ENCODE peak calls at places on chromosomes 7 and 10, in five cellular contexts. J is endothelial cell of umbilical vein, V is A549, F is lower leg skin, D is K562. B is an unnamed sample.

GRCh38 chr10:60465801-60466200 is 76.1 kb upstream of the ANK3 start:
- DNase-seq in F (no peak), J (no peak), D (no peak), V (no peak), B (no peak)

GRCh38 chr7:3412871-3413270 is 111.8 kb downstream of the SDK1 start:
- DNase-seq in J (no peak), F (no peak), V (no peak), D (no peak), B (no peak)

GRCh38 chr7:101218236-101219130 is 518 bp downstream of the ZNHIT1 start:
- DNase-seq in J (no peak), V (no peak), D (no peak), F (no peak), B (no peak)

GRCh38 chr7:46996972-46997371 is 584.9 kb downstream of the TNS3 start:
- DNase-seq in J (no peak), V (no peak), D (no peak), F (no peak), B (no peak)

GRCh38 chr10:90222372-90222771 is 521.0 kb downstream of the KIF20B start:
- DNase-seq in F (no peak), V (no peak), J (peak), D (no peak), B (no peak)

GRCh38 chr10:44983895-44984278 is 5.3 kb upstream of the DEPP1 start:
- DNase-seq in D (no peak), J (no peak), F (no peak), V (no peak), B (no peak)

GRCh38 chr7:122301858-122302745 is 2.4 kb downstream of the FEZF1 start:
- DNase-seq in J (no peak), F (no peak), V (no peak), D (no peak), B (no peak)

GRCh38 chr7:5552123-5552522 is 128.5 kb upstream of the TNRC18 start:
- DNase-seq in D (peak), V (no peak), F (no peak), J (no peak), B (no peak)

GRCh38 chr10:74745449-74745848 is 81.0 kb upstream of the KAT6B start:
- DNase-seq in V (no peak), D (no peak), J (no peak), F (no peak), B (no peak)

GRCh38 chr7:30451539-30452277 is 26.9 kb downstream of the NOD1 start:
- DNase-seq in V (no peak), J (no peak), D (no peak), F (no peak), B (no peak)

GRCh38 chr10:69061305-69062161 is 26.4 kb upstream of the SRGN start:
- DNase-seq in D (peak), J (peak), V (peak), F (peak), B (peak)

GRCh38 chr10:110502851-110503301 is 5.2 kb downstream of the DUSP5 start:
- DNase-seq in F (peak), J (peak), V (no peak), D (no peak), B (peak)

GRCh38 chr7:44384586-44385383 is 59.4 kb upstream of the CAMK2B start:
- DNase-seq in D (no peak), J (no peak), F (peak), V (no peak), B (no peak)

GRCh38 chr7:48505061-48505460 is 333.8 kb downstream of the ABCA13 start:
- DNase-seq in J (no peak), D (no peak), V (no peak), F (no peak), B (no peak)

GRCh38 chr10:47027108-47027811 is 116.0 kb downstream of the PTPN20 start:
- DNase-seq in J (no peak), V (no peak), D (no peak), F (peak), B (no peak)

GRCh38 chr7:73824986-73825385 is 5.8 kb upstream of the CLDN4 start:
- DNase-seq in F (peak), V (no peak), J (no peak), D (no peak), B (no peak)

GRCh38 chr7:102426268-102427031 is 6.9 kb upstream of the ORAI2 start:
- DNase-seq in F (no peak), V (no peak), J (no peak), D (no peak), B (peak)

GRCh38 chr7:41886906-41887311 is 184.0 kb upstream of the INHBA start:
- DNase-seq in F (peak), D (no peak), V (no peak), J (no peak), B (no peak)

GRCh38 chr7:151255390-151255789 is 6.9 kb upstream of the SMARCD3 start:
- DNase-seq in F (no peak), V (no peak), D (no peak), J (no peak), B (no peak)

GRCh38 chr10:29658984-29659769 is 24.4 kb upstream of the SVIL start:
- DNase-seq in J (peak), V (peak), D (no peak), F (peak), B (no peak)

GRCh38 chr10:104255244-104255981 is 721 bp downstream of the GSTO1 start:
- DNase-seq in D (no peak), V (peak), J (peak), F (no peak), B (peak)

GRCh38 chr10:86284355-86285105 is 82.1 kb downstream of the GRID1 start:
- DNase-seq in V (no peak), F (peak), J (no peak), D (no peak), B (no peak)

GRCh38 chr10:17453377-17454091 is 861 bp downstream of the ST8SIA6 start:
- DNase-seq in D (peak), V (peak), F (peak), J (peak), B (peak)

GRCh38 chr10:54769051-54769450 is 32.0 kb downstream of the PCDH15 start:
- DNase-seq in V (no peak), D (no peak), F (no peak), J (no peak), B (no peak)

GRCh38 chr7:42831051-42831952 is 80.6 kb downstream of the C7orf25 start:
- DNase-seq in V (no peak), D (no peak), F (no peak), J (peak), B (no peak)

GRCh38 chr7:19709249-19709578 is 377 bp upstream of the POLR1F start:
- DNase-seq in J (no peak), F (no peak), V (no peak), D (no peak), B (no peak)

GRCh38 chr7:44769381-44770209 is 20.9 kb downstream of the ZMIZ2 start:
- DNase-seq in J (no peak), V (no peak), F (no peak), D (no peak), B (no peak)

GRCh38 chr7:100034871-100035510 is 14.6 kb upstream of the ZSCAN21 start:
- DNase-seq in F (no peak), J (peak), D (no peak), V (no peak), B (no peak)

GRCh38 chr10:24518981-24519597 is 204.6 kb downstream of the ARHGAP21 start:
- DNase-seq in J (peak), V (peak), F (no peak), D (peak), B (peak)

GRCh38 chr7:55020481-55020871 is 1.7 kb downstream of the EGFR start:
- DNase-seq in J (no peak), F (peak), D (no peak), V (peak), B (no peak)

GRCh38 chr7:272631-273030 is 17.3 kb upstream of the FOXL3 start:
- DNase-seq in V (no peak), J (no peak), D (no peak), F (no peak), B (no peak)

GRCh38 chr7:38294926-38295325 is 21.5 kb upstream of the TARP start:
- DNase-seq in J (no peak), F (no peak), D (no peak), V (no peak), B (no peak)

GRCh38 chr7:38303866-38304265 is 30.4 kb upstream of the TARP start:
- DNase-seq in V (no peak), D (no peak), F (no peak), J (no peak), B (no peak)

GRCh38 chr7:38299275-38299931 is 26.0 kb upstream of the TARP start:
- DNase-seq in J (no peak), F (no peak), V (no peak), D (no peak), B (no peak)

GRCh38 chr7:38296059-38296857 is 22.8 kb upstream of the TARP start:
- DNase-seq in D (no peak), F (no peak), V (no peak), J (no peak), B (no peak)

DNA sequence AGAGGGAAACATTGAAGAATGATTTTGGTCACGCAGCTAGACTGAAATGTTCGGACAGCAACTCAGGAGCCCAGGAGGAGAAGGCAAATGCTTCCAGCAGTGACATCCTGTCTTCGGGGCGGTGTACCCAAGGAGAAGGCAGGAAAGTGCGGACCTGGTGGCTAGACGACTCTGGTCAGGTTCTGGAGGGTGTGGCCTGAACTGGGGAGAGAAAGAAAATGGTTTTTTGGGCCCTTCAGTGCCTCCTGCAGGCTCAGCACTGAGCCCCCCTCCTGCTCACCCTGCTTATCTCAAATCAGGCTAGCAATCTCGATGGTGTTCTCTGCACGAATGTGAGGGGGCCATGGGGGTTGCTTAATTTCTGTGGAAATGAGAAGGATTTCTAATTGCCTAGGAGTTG is 26.7 kb upstream of the TARP start:
- DNase-seq in J (no peak), D (no peak), V (no peak), F (no peak), B (no peak)
- TF ChIP-seq POLR2A in J (no peak), D (no peak), V (no peak), F (no peak), B (no peak)

GRCh38 chr10:79022565-79023488 is 45.9 kb upstream of the ZMIZ1 start:
- DNase-seq in V (peak), D (peak), F (peak), J (peak), B (peak)
- TF ChIP-seq POLR2A in V (no peak), D (no peak), F (no peak), J (no peak), B (no peak)

GRCh38 chr7:111561909-111562732 is at the start of gene IMMP2L:
- DNase-seq in D (peak), F (peak), J (peak), V (peak), B (peak)
- TF ChIP-seq POLR2A in D (peak), F (no peak), J (peak), V (peak), B (peak)

GRCh38 chr7:135662373-135663114 is at the start of gene STMP1:
- DNase-seq in D (peak), J (peak), F (peak), V (peak), B (peak)
- TF ChIP-seq POLR2A in D (peak), J (peak), F (no peak), V (peak), B (peak)

GRCh38 chr10:73358331-73359279 is at the start of gene CFAP70:
- DNase-seq in F (peak), V (peak), J (peak), D (no peak), B (peak)
- TF ChIP-seq POLR2A in F (no peak), V (peak), J (peak), D (no peak), B (peak)

GRCh38 chr10:97726636-97727178 is 10.2 kb upstream of the ZFYVE27 start:
- DNase-seq in J (peak), F (no peak), V (no peak), D (peak), B (no peak)
- TF ChIP-seq POLR2A in J (no peak), F (no peak), V (no peak), D (no peak), B (no peak)

DNA sequence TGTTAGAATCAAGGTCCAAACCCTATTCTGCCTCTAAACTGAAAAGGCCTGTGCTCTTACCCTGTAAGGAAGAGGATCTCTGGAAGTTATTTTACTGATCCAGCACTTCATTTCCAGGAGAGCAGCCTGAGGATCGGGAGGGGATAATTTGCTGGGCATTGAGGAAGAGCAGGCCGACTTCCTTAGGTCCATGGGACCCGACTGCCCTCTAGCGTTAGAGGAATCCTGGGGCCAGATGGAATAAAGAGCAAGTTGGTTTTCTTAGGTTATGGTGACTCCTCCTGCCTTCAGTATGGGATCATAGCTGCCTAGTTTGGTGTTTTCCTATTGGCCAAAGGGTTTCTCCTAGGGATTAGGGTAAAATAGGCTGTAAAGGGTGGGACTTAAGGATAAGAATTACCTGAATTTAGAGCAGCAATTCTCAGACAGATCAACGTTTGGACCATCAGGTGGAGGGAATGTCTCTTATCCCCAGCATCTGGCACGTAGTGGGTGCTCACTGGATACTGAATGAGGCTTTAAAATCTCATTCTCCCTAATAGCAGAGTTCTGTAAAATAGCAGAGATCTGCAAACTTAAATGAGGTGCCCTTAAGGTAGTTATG is 40.0 kb upstream of the SORBS1 start:
- DNase-seq in V (peak), F (peak), J (peak), D (peak), B (peak)
- TF ChIP-seq POLR2A in V (no peak), F (no peak), J (no peak), D (no peak), B (no peak)

GRCh38 chr7:76293407-76293901 is 9.0 kb upstream of the HSPB1 start:
- DNase-seq in D (no peak), J (peak), V (no peak), F (no peak), B (no peak)

GRCh38 chr7:76292206-76292573 is 10.3 kb upstream of the HSPB1 start:
- DNase-seq in J (peak), F (peak), V (no peak), D (no peak), B (no peak)

GRCh38 chr7:76294344-76295024 is 8.0 kb upstream of the HSPB1 start:
- DNase-seq in J (peak), D (peak), F (peak), V (peak), B (peak)

GRCh38 chr7:76286842-76287403 is 15.6 kb upstream of the HSPB1 start:
- DNase-seq in D (no peak), J (no peak), F (no peak), V (no peak), B (no peak)

DNA sequence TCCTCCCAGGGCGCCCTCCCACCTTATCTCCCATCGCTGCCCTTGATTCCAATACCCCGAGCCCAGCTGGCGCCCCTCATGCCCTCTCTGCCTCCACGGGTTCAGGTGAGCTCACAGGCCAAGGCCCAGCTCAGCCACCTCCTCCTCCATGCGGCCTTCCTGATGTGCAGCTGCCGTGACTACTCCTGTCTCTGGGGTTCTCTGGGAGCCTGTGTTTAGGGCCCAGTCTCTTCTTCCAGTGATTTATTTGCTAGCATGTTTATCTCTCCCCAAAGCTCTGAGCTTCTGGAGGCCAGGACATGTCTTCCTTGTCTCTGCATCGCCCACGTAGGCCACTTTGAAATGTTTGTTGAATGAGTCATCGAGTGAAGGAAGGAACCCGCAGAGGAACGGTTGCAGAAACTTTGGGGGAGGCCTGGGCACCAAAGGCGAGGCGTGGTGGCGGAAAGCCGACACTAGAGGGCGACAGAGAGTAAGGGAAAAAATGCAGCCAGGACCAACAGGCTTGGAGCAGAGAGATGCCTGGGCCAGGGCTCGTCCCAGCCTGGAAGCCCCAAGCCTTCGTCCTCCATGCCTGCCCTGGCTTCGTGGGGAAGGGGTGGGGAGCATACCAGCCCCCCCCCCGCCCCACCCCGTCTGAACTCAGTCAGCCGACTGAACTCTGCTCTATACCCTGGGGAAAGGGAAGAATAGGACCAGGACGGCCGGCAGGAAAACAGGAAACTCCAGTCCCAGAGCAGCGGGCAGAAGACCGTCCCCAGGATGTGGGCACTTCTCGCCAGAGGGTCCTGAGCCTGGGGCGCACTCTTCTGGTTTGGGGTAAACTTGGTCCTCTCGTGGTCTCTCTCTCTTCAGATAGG is 10.9 kb upstream of the HSPB1 start:
- DNase-seq in V (peak), J (peak), F (peak), D (peak), B (peak)
- TF ChIP-seq POLR2A in V (peak), J (no peak), F (no peak), D (no peak), B (no peak)

B was measured in erythroblast.